ENCODE peak calls at places on chromosomes 16 and 17, in four cellular contexts. E is K562, B is GM12878, W is HepG2. L is an unnamed sample.

GRCh38 chr16:30927789-30928378 is 4.5 kb downstream of the FBXL19 start:
- DNase-seq in B (peak; percentile 35), W (peak; percentile 61), E (peak; percentile 70), L (peak; percentile 47)

GRCh38 chr16:87897563-87898505 is 28.5 kb upstream of the SLC7A5 start:
- DNase-seq in W (no peak), E (no peak), B (no peak), L (no peak)

GRCh38 chr16:81558077-81558443 is 113.5 kb downstream of the CMIP start:
- DNase-seq in B (no peak), E (no peak), W (no peak), L (no peak)

GRCh38 chr17:43755389-43755875 is 3.2 kb downstream of the SOST start:
- DNase-seq in E (no peak), B (no peak), W (no peak), L (no peak)

GRCh38 chr16:15830832-15831451 is 25.9 kb downstream of the MYH11 start:
- DNase-seq in E (no peak), B (no peak), W (no peak), L (no peak)

GRCh38 chr17:43871947-43872690 is 25.1 kb downstream of the CD300LG start:
- DNase-seq in E (no peak), B (no peak), W (no peak), L (no peak)

GRCh38 chr16:84478172-84478948 is 26.1 kb downstream of the MEAK7 start:
- DNase-seq in E (no peak), B (no peak), W (no peak), L (no peak)

GRCh38 chr17:32487460-32488176 is 825 bp downstream of the CDK5R1 start:
- DNase-seq in E (peak; percentile 37), B (no peak), W (no peak), L (peak; percentile 31)

GRCh38 chr16:74698220-74698619 is 2.4 kb downstream of the MLKL start:
- DNase-seq in B (peak; percentile 45), E (no peak), W (no peak), L (no peak)

GRCh38 chr17:44921122-44921882 is 6.0 kb upstream of the GFAP start:
- DNase-seq in E (peak; percentile 72), B (no peak), W (no peak), L (no peak)

GRCh38 chr17:49000943-49001342 is 3.8 kb downstream of the IGF2BP1 start:
- DNase-seq in E (no peak), B (no peak), W (no peak), L (no peak)

GRCh38 chr17:3794890-3795757 is 5.9 kb downstream of the ITGAE start:
- DNase-seq in B (no peak), W (peak; percentile 78), E (no peak), L (peak; percentile 60)

GRCh38 chr17:53765609-53766008 is 57.1 kb upstream of the KIF2B start:
- DNase-seq in W (no peak), E (no peak), B (no peak), L (no peak)

GRCh38 chr17:45307290-45308015 is 9.4 kb downstream of the MAP3K14 start:
- DNase-seq in W (no peak), E (no peak), B (peak; percentile 90), L (no peak)

GRCh38 chr16:995087-995486 is 13.5 kb downstream of the SOX8 start:
- DNase-seq in B (no peak), W (no peak), E (no peak), L (no peak)

GRCh38 chr16:647173-647902 is 1.8 kb upstream of the WDR90 start:
- DNase-seq in W (no peak), E (no peak), B (no peak), L (no peak)

GRCh38 chr17:34979650-34980352 is 511 bp upstream of the LIG3 start:
- DNase-seq in E (peak; percentile 41), W (peak; percentile 15), B (no peak), L (no peak)

GRCh38 chr17:43442711-43443110 is 41.1 kb upstream of the DHX8 start:
- DNase-seq in E (no peak), W (no peak), B (no peak), L (peak; percentile 61)

GRCh38 chr17:64259922-64260321 is 3.1 kb downstream of the TEX2 start:
- DNase-seq in B (no peak), W (no peak), E (no peak), L (no peak)

GRCh38 chr16:4270091-4270490 is 2.7 kb downstream of the TFAP4 start:
- DNase-seq in B (no peak), W (no peak), E (no peak), L (no peak)

GRCh38 chr16:69744363-69745231 is 10.1 kb downstream of the NOB1 start:
- DNase-seq in W (no peak), E (no peak), B (no peak), L (no peak)

DNA sequence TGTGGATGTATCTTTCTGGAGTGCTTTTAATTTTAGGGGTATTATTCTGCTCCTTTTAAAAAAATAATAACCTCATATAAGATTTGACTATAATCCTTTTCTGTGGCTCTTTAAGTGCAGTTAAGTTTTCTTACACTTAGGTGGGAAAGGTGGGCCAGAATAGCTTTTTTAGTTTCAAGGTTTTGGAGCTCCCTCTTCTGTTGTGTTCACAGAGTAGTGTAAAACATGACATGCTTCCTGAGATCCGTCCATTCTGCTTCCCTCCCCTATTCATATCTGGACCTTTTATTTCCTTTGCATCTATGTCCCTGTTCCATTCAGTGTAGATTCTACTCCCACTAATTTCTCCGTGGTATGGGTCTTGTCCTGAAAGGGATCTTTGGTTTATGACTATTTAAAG is 12.8 kb downstream of the LRRC36 start:
- DNase-seq in W (peak; percentile 21), E (no peak), B (no peak), L (no peak)
- TF ChIP-seq ESRRA in W (no peak), E (no peak), B (no peak), L (no peak)

GRCh38 chr17:234163-235047 is 53.0 kb upstream of the DOC2B start:
- DNase-seq in B (no peak), W (no peak), E (no peak), L (no peak)

GRCh38 chr17:231191-231965 is 49.9 kb upstream of the DOC2B start:
- DNase-seq in W (no peak), E (no peak), B (no peak), L (no peak)

GRCh38 chr17:235831-236640 is 54.6 kb upstream of the DOC2B start:
- DNase-seq in B (no peak), W (no peak), E (no peak), L (no peak)

GRCh38 chr17:231966-232807 is 50.7 kb upstream of the DOC2B start:
- DNase-seq in W (no peak), B (no peak), E (no peak), L (no peak)

GRCh38 chr17:233473-233941 is 52.1 kb upstream of the DOC2B start:
- DNase-seq in E (no peak), B (no peak), W (peak; percentile 53), L (no peak)
- TF ChIP-seq SMC3 in E (no peak), B (no peak), W (no peak), L (no peak)

GRCh38 chr17:27259356-27259755 is 34.6 kb upstream of the WSB1 start:
- DNase-seq in E (no peak), B (no peak), W (no peak), L (no peak)
- TF ChIP-seq ESRRA in E (no peak), B (no peak), W (no peak), L (no peak)

DNA sequence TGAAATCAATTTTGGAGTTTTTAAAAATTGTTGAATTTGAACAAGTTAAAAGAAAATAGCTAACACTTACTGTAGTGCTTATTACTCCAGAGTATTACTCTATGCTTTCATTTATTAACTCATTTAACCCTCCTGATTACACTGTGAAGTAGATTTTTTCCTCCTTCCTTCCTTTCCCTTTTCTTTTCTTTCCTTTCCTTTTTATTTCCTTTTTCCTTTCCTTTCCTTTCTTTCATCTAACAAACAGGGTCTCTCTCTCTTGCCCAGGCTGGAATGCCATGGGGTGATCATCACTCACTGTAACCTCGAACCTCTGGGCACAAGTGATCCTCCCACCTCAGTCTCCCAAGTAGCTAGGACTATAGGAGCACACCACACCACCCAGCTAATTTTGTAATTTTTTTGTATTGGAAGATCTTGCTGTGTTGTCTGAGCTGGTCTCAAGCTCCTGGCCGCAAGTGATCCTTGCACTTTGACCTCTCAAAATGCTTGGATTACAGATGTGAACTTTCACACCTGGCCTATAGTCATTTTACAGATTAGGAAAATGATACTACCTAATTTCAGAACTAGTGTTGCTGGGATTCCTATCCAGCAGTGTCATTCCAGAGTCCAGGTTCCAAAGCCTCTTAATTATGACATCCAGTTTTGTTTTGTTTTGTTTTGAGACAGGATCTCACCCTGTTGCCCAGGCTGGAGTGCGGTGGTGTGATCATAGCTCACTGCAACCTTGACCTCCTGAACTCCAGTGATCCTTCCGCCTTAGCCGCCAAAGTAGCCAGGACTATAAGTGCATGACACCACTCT is 59.9 kb downstream of the TAOK1 start:
- DNase-seq in E (no peak), B (no peak), W (peak; percentile 41), L (no peak)
- TF ChIP-seq SMC3 in E (no peak), B (no peak), W (no peak), L (no peak)

DNA sequence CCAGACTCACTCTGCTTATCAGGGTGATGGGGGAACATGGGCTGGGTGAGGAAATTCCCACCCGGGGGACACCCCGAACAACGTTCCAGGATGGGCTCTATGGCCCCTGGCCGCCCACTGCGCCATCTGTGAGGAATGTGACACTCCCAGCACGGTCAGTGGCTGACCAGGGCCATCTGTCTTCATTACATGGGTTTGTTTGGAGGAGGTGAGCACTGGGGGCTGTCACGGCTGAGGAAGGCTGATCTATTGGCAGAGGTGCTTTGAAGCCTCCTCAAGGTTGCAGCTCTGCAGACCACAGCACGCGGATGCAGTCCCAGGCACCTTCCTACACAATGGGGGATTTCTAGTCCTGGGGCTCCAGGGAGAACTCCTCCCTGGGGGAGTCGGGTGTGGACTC is 214.1 kb upstream of the FOXF1 start:
- DNase-seq in B (no peak), E (no peak), W (no peak), L (no peak)
- TF ChIP-seq ESRRA in B (no peak), E (no peak), W (no peak), L (no peak)

DNA sequence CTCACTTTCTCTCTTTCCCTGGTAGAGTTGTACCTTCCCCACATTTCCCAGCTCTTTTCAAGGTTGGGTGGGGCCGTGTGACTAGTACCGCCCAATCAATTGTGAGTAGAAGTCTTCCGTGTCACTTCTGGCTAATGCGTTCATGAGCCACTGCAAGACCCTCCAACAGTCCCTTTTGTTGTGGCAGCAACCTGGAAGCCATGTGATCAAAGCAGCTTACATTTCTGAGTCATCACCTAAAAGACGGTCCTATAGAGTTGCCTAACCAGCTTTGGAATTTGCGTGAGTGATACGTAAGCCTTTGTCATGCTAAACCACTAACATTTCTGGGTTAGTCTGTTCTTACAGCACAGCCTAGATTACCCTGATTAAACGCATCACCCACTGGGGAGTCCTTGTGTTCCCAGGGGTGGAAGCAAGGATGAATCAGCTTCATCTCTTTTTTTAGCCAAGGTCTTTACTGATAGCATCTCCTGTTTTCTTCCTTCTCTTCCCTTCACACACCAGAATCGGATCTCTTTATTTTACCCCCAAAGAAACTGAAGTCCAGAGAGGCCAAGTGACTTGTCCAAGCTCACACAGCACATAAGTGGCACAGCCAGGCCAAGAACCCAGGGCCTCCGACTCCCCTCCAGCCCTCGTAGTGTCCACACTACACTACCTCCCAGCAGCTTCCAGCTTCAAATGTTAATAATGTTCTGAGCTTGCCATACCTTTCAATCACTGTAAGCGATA is 366.3 kb upstream of the XYLT1 start:
- DNase-seq in E (no peak), B (no peak), W (peak; percentile 18), L (peak; percentile 21)
- TF ChIP-seq SMC3 in E (no peak), B (no peak), W (no peak), L (no peak)

DNA sequence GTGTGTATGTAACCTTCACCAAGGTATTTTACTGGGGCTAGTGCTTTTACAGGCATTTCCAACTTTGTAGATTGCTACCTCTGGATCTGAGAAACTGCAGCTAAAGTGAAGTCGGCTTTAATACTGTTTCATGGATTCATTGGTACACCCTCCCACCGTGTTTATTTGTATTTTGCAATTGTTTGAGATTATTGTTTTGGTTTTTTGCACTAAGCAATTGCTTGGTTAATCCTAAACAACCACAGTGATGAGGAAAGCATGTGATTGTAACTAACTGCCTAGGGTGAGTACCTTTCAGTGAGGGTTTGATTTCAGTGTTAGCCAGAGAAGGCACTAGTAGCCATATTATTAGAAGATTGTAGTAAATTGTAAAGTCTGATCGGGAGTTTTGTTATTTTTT is 3.3 kb downstream of the LUC7L3 start:
- DNase-seq in W (no peak), E (no peak), B (no peak), L (no peak)
- TF ChIP-seq ESRRA in W (no peak), E (no peak), B (no peak), L (no peak)